ENCODE peak calls at places on chromosome 16, in nine cellular contexts. One of them, this sample, is unnamed.
A peak's percentile ranks its signal among the peaks of the same experiment; 100 is the strongest.

GRCh38 chr16:31472559-31473203 is 729 bp downstream of the TGFB1I1 start:
- DNase-seq in endothelial cell: peak; percentile 64
- DNase-seq in hepatocyte: peak; percentile 85
- DNase-seq in lower leg skin: peak; percentile 87
- DNase-seq in stomach: peak; percentile 87
- DNase-seq in prostate gland: no peak
- DNase-seq in lower lobe of right lung: peak; percentile 91
- DNase-seq in AG09319: peak; percentile 83
- DNase-seq in dorsolateral prefrontal cortex: no peak
- DNase-seq in this sample: peak; percentile 68

GRCh38 chr16:18800674-18801196 is 614 bp downstream of the ARL6IP1 start:
- DNase-seq in endothelial cell: peak; percentile 35
- DNase-seq in hepatocyte: peak; percentile 29
- DNase-seq in lower leg skin: no peak
- DNase-seq in stomach: no peak
- DNase-seq in prostate gland: no peak
- DNase-seq in lower lobe of right lung: no peak
- DNase-seq in AG09319: no peak
- DNase-seq in dorsolateral prefrontal cortex: no peak
- DNase-seq in this sample: no peak

GRCh38 chr16:66746682-66747081 is 4.7 kb downstream of the DYNC1LI2 start:
- DNase-seq in endothelial cell: no peak
- DNase-seq in hepatocyte: no peak
- DNase-seq in lower leg skin: no peak
- DNase-seq in stomach: no peak
- DNase-seq in prostate gland: no peak
- DNase-seq in lower lobe of right lung: peak; percentile 67
- DNase-seq in AG09319: no peak
- DNase-seq in dorsolateral prefrontal cortex: no peak
- DNase-seq in this sample: no peak

GRCh38 chr16:2468725-2469398 is 2.2 kb upstream of the NTN3 start:
- DNase-seq in endothelial cell: no peak
- DNase-seq in hepatocyte: no peak
- DNase-seq in lower leg skin: no peak
- DNase-seq in stomach: no peak
- DNase-seq in prostate gland: no peak
- DNase-seq in lower lobe of right lung: no peak
- DNase-seq in AG09319: no peak
- DNase-seq in dorsolateral prefrontal cortex: no peak
- DNase-seq in this sample: no peak

GRCh38 chr16:69311533-69312388 is 611 bp downstream of the VPS4A start:
- DNase-seq in endothelial cell: peak; percentile 49
- DNase-seq in hepatocyte: peak; percentile 63
- DNase-seq in lower leg skin: no peak
- DNase-seq in stomach: peak; percentile 40
- DNase-seq in prostate gland: no peak
- DNase-seq in lower lobe of right lung: peak; percentile 69
- DNase-seq in AG09319: no peak
- DNase-seq in dorsolateral prefrontal cortex: no peak
- DNase-seq in this sample: no peak

GRCh38 chr16:64392456-64392855 is 729.4 kb downstream of the CDH11 start:
- DNase-seq in endothelial cell: no peak
- DNase-seq in hepatocyte: no peak
- DNase-seq in lower leg skin: no peak
- DNase-seq in stomach: no peak
- DNase-seq in prostate gland: no peak
- DNase-seq in lower lobe of right lung: no peak
- DNase-seq in AG09319: no peak
- DNase-seq in dorsolateral prefrontal cortex: no peak
- DNase-seq in this sample: no peak

GRCh38 chr16:56300901-56301351 is 109.6 kb downstream of the GNAO1 start:
- DNase-seq in endothelial cell: no peak
- DNase-seq in hepatocyte: no peak
- DNase-seq in lower leg skin: no peak
- DNase-seq in stomach: no peak
- DNase-seq in prostate gland: no peak
- DNase-seq in lower lobe of right lung: no peak
- DNase-seq in AG09319: no peak
- DNase-seq in dorsolateral prefrontal cortex: no peak
- DNase-seq in this sample: no peak

GRCh38 chr16:9797306-9797705 is 384.9 kb downstream of the GRIN2A start:
- DNase-seq in endothelial cell: peak; percentile 12
- DNase-seq in hepatocyte: peak; percentile 67
- DNase-seq in lower leg skin: no peak
- DNase-seq in stomach: no peak
- DNase-seq in prostate gland: no peak
- DNase-seq in lower lobe of right lung: no peak
- DNase-seq in AG09319: no peak
- DNase-seq in dorsolateral prefrontal cortex: no peak
- DNase-seq in this sample: no peak

GRCh38 chr16:50887500-50887899 is 145.6 kb downstream of the CYLD start:
- DNase-seq in endothelial cell: no peak
- DNase-seq in hepatocyte: no peak
- DNase-seq in lower leg skin: no peak
- DNase-seq in stomach: no peak
- DNase-seq in prostate gland: no peak
- DNase-seq in lower lobe of right lung: no peak
- DNase-seq in AG09319: no peak
- DNase-seq in dorsolateral prefrontal cortex: no peak
- DNase-seq in this sample: no peak

GRCh38 chr16:68074850-68075249 is 10.3 kb upstream of the NFATC3 start:
- DNase-seq in endothelial cell: no peak
- DNase-seq in hepatocyte: no peak
- DNase-seq in lower leg skin: no peak
- DNase-seq in stomach: peak; percentile 53
- DNase-seq in prostate gland: no peak
- DNase-seq in lower lobe of right lung: no peak
- DNase-seq in AG09319: no peak
- DNase-seq in dorsolateral prefrontal cortex: no peak
- DNase-seq in this sample: no peak

DNA sequence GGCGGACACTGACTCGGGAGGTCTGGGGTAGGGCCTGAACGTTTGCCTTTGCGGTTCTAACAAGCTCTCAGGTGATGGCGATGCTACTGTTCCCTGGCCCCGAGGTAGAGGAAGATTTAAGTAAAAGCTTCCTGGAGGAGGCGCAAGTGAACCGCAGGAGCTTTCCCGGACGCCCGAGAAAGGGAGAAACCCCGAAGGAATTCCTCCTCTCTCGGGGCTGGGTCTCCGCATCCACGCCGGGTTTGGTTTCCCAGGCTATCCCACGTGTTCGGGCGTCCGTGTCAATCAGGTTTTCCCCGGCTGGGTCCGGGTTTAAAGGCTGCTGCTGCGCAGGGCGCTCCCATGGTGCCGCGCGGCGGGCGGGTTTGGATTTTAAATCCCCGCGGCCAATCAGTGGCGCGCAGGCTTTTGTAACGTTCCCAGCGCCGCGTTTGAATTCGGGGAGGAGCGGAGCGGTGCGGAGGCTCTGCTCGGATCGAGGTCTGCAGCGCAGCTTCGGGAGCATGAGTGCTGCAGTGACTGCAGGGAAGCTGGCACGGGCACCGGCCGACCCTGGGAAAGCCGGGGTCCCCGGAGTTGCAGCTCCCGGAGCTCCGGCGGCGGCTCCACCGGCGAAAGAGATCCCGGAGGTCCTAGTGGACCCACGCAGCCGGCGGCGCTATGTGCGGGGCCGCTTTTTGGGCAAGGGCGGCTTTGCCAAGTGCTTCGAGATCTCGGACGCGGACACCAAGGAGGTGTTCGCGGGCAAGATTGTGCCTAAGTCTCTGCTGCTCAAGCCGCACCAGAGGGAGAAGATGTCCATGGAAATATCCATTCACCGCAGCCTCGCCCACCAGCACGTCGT is at the start of gene PLK1:
- DNase-seq in endothelial cell: peak; percentile 78
- DNase-seq in hepatocyte: peak; percentile 92
- DNase-seq in lower leg skin: peak; percentile 42
- DNase-seq in stomach: peak; percentile 79
- DNase-seq in prostate gland: peak; percentile 68
- DNase-seq in lower lobe of right lung: peak; percentile 87
- DNase-seq in AG09319: peak; percentile 30
- DNase-seq in dorsolateral prefrontal cortex: peak; percentile 70
- DNase-seq in this sample: peak; percentile 78
- TF ChIP-seq CTCF in endothelial cell: no peak
- TF ChIP-seq CTCF in hepatocyte: peak; percentile 49
- TF ChIP-seq CTCF in lower leg skin: no peak
- TF ChIP-seq CTCF in stomach: no peak
- TF ChIP-seq CTCF in prostate gland: no peak
- TF ChIP-seq CTCF in lower lobe of right lung: peak; percentile 14
- TF ChIP-seq CTCF in AG09319: peak; percentile 53
- TF ChIP-seq CTCF in dorsolateral prefrontal cortex: peak; percentile 14
- TF ChIP-seq CTCF in this sample: no peak

GRCh38 chr16:27549857-27550581 is at the start of the genes GTF3C1 and KATNIP:
- DNase-seq in endothelial cell: peak; percentile 100
- DNase-seq in hepatocyte: peak; percentile 100
- DNase-seq in lower leg skin: peak; percentile 100
- DNase-seq in stomach: peak; percentile 100
- DNase-seq in prostate gland: peak; percentile 100
- DNase-seq in lower lobe of right lung: peak; percentile 100
- DNase-seq in AG09319: peak; percentile 97
- DNase-seq in dorsolateral prefrontal cortex: peak; percentile 100
- DNase-seq in this sample: peak; percentile 100
- TF ChIP-seq CTCF in endothelial cell: no peak
- TF ChIP-seq CTCF in hepatocyte: no peak
- TF ChIP-seq CTCF in lower leg skin: no peak
- TF ChIP-seq CTCF in stomach: no peak
- TF ChIP-seq CTCF in prostate gland: no peak
- TF ChIP-seq CTCF in lower lobe of right lung: no peak
- TF ChIP-seq CTCF in AG09319: no peak
- TF ChIP-seq CTCF in dorsolateral prefrontal cortex: no peak
- TF ChIP-seq CTCF in this sample: no peak

DNA sequence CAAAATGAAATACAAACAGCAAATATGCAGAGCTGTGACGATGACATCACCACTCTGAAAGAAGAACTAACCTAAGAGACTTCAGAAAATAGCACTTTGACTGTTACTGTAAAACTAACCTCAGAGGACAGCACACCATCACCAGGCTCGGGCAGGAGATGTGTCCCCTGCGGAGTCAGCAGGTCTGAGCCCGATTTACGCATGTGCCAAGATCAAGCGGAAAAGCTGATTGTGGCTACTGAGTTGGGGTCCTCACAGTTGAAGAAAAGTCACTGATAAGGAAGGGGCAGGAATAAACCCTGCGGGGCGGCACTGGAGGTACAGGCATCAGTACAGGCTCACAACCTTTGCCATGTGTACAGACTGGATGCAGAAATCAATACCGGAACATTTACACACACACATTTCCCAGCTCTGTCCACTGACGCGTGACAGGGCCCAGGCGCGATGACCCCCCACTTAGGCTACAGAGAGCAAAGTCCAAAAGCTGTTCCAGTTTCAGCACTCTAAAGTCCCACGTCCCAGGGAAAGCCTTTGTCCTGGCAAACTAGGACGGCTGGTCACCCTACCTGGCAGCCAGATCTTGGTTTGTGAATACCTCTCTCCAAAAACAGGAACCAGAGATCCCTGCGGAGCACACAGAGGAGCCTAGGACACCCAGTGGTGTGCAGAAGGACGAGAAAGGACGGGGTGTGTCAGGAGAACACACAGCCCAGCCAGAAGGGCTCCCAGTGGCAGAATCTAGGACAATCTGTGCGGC is 21.5 kb downstream of the TRAP1 start:
- DNase-seq in endothelial cell: no peak
- DNase-seq in hepatocyte: peak; percentile 80
- DNase-seq in lower leg skin: no peak
- DNase-seq in stomach: peak; percentile 63
- DNase-seq in prostate gland: no peak
- DNase-seq in lower lobe of right lung: no peak
- DNase-seq in AG09319: no peak
- DNase-seq in dorsolateral prefrontal cortex: no peak
- DNase-seq in this sample: no peak
- TF ChIP-seq CTCF in endothelial cell: no peak
- TF ChIP-seq CTCF in hepatocyte: no peak
- TF ChIP-seq CTCF in lower leg skin: no peak
- TF ChIP-seq CTCF in stomach: no peak
- TF ChIP-seq CTCF in prostate gland: no peak
- TF ChIP-seq CTCF in lower lobe of right lung: no peak
- TF ChIP-seq CTCF in AG09319: no peak
- TF ChIP-seq CTCF in dorsolateral prefrontal cortex: no peak
- TF ChIP-seq CTCF in this sample: no peak

DNA sequence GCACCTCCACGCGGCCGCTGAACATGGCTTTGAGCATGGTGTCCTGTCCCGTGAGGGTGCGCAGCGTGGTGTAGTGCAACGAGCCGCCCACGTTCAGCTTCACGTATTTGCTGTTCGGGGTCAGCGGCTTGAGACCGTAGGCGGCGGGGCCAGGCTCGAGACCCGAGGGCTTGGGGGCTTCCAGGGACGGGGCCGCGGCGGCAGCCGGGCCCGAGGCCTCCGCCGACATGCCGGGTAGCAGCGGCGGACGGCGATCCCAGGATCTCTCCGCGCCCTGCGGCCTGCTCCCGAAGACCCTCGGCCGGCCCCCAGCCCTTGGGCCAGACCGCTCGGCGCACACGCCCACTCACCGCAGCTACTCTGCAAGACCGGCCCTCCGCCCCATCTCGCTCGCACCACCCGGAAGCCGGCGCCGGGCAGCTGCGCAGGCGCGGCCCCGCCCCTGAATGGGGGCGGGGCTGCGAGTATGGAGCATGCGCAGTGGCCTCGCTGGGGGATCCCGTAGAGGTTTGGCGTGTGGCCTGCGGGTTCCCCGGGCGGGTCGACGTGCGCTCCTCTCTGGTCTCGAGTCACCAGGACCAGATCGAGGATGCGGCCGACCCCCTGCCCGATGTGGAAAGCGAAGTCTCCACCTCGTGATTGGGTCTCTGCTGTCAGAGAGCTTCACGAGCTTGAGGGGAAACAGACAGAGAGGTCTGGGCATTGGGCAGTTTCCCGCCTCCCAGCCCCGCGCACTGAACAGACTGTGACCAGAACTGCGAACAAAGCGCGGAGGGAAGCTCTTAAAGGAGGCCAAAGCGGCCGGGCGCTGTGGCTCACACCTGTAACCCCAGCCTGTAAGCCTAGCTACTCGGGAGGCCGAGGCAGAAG is at the start of gene KCTD13:
- DNase-seq in endothelial cell: peak; percentile 97
- DNase-seq in hepatocyte: peak; percentile 92
- DNase-seq in lower leg skin: peak; percentile 71
- DNase-seq in stomach: peak; percentile 88
- DNase-seq in prostate gland: peak; percentile 82
- DNase-seq in lower lobe of right lung: peak; percentile 89
- DNase-seq in AG09319: peak; percentile 44
- DNase-seq in dorsolateral prefrontal cortex: peak; percentile 80
- DNase-seq in this sample: peak; percentile 97
- TF ChIP-seq CTCF in endothelial cell: no peak
- TF ChIP-seq CTCF in hepatocyte: no peak
- TF ChIP-seq CTCF in lower leg skin: no peak
- TF ChIP-seq CTCF in stomach: no peak
- TF ChIP-seq CTCF in prostate gland: no peak
- TF ChIP-seq CTCF in lower lobe of right lung: no peak
- TF ChIP-seq CTCF in AG09319: no peak
- TF ChIP-seq CTCF in dorsolateral prefrontal cortex: peak; percentile 9
- TF ChIP-seq CTCF in this sample: no peak